ENCODE peak calls at places on chromosomes 7 and 10, in six cellular contexts. B is A549, M is right lobe of liver, K is Peyer's patch, Y is breast epithelium, I is K562. G is an unnamed sample.

GRCh38 chr10:119227825-119228224 is 20.5 kb downstream of the GRK5 start:
- DNase-seq in B (no peak), M (no peak), K (no peak), Y (no peak), I (no peak), G (no peak)

GRCh38 chr10:120948889-120949382 is 97.8 kb downstream of the WDR11 start:
- DNase-seq in B (no peak), M (peak; percentile 72), K (peak; percentile 82), Y (peak; percentile 33), I (peak; percentile 78), G (peak; percentile 63)

GRCh38 chr7:83486536-83486935 is 162.4 kb downstream of the SEMA3E start:
- DNase-seq in B (no peak), M (no peak), K (no peak), Y (no peak), I (no peak), G (no peak)

GRCh38 chr10:86723009-86723408 is 33.4 kb upstream of the BMPR1A start:
- DNase-seq in B (no peak), M (no peak), K (no peak), Y (no peak), I (no peak), G (no peak)

GRCh38 chr7:139648617-139648932 is 125.1 kb downstream of the CLEC2L start:
- DNase-seq in B (no peak), M (no peak), K (no peak), Y (no peak), I (no peak), G (no peak)

GRCh38 chr10:88131561-88132139 is 268.2 kb downstream of the PTEN start:
- DNase-seq in B (no peak), M (no peak), K (no peak), Y (peak; percentile 96), I (no peak), G (peak; percentile 41)

GRCh38 chr7:154743211-154743610 is 259.7 kb downstream of the PAXIP1 start:
- DNase-seq in B (no peak), M (no peak), K (no peak), Y (no peak), I (no peak), G (no peak)

GRCh38 chr7:7183061-7183832 is 903 bp downstream of the C1GALT1 start:
- DNase-seq in B (peak; percentile 52), M (peak; percentile 79), K (peak; percentile 82), Y (peak; percentile 48), I (peak; percentile 51), G (peak; percentile 65)

GRCh38 chr7:108461855-108462254 is 5.6 kb upstream of the NRCAM start:
- DNase-seq in B (no peak), M (no peak), K (no peak), Y (no peak), I (no peak), G (no peak)

GRCh38 chr7:120941064-120941463 is 9.5 kb upstream of the ING3 start:
- DNase-seq in B (no peak), M (no peak), K (no peak), Y (no peak), I (no peak), G (no peak)

GRCh38 chr7:3762146-3762831 is 461.2 kb downstream of the SDK1 start:
- DNase-seq in B (no peak), M (no peak), K (no peak), Y (no peak), I (no peak), G (no peak)

GRCh38 chr7:128928159-128928558 is 9.6 kb upstream of the IRF5 start:
- DNase-seq in B (no peak), M (no peak), K (peak; percentile 15), Y (no peak), I (no peak), G (peak; percentile 9)

GRCh38 chr10:124149681-124150080 is 56.3 kb upstream of the CHST15 start:
- DNase-seq in B (no peak), M (no peak), K (no peak), Y (no peak), I (no peak), G (no peak)

GRCh38 chr7:106730021-106730420 is 69.1 kb upstream of the CCDC71L start:
- DNase-seq in B (no peak), M (no peak), K (no peak), Y (no peak), I (no peak), G (no peak)

GRCh38 chr7:136964347-136964746 is 95.9 kb downstream of the CHRM2 start:
- DNase-seq in B (no peak), M (no peak), K (no peak), Y (no peak), I (no peak), G (no peak)

GRCh38 chr7:15795371-15795770 is 108.9 kb upstream of the MEOX2 start:
- DNase-seq in B (no peak), M (no peak), K (no peak), Y (no peak), I (no peak), G (peak; percentile 36)

GRCh38 chr7:110529175-110529574 is 561.8 kb upstream of the LRRN3 start:
- DNase-seq in B (no peak), M (no peak), K (no peak), Y (no peak), I (no peak), G (no peak)

GRCh38 chr7:36217211-36217960 is 64.3 kb downstream of the EEPD1 start:
- DNase-seq in B (no peak), M (no peak), K (no peak), Y (no peak), I (no peak), G (no peak)

GRCh38 chr7:192035-192649 is at the start of gene FAM20C:
- DNase-seq in B (peak; percentile 80), M (peak; percentile 92), K (peak; percentile 92), Y (peak; percentile 76), I (peak; percentile 67), G (peak; percentile 89)

GRCh38 chr10:63466168-63466935 is 575 bp upstream of the JMJD1C start:
- DNase-seq in B (peak; percentile 70), M (peak; percentile 64), K (no peak), Y (peak; percentile 44), I (peak; percentile 28), G (peak; percentile 73)

GRCh38 chr7:44149571-44150465 is 8.7 kb upstream of the MYL7 start:
- DNase-seq in B (no peak), M (no peak), K (no peak), Y (no peak), I (no peak), G (no peak)

GRCh38 chr7:88106430-88106829 is 113.4 kb downstream of the SRI start:
- DNase-seq in B (no peak), M (no peak), K (no peak), Y (no peak), I (no peak), G (no peak)

GRCh38 chr10:132977807-132978206 is 35.4 kb upstream of the CFAP46 start:
- DNase-seq in B (no peak), M (no peak), K (peak; percentile 9), Y (no peak), I (peak; percentile 18), G (no peak)

GRCh38 chr10:123583639-123584418 is 82.3 kb upstream of the GPR26 start:
- DNase-seq in B (peak; percentile 68), M (peak; percentile 77), K (peak; percentile 79), Y (peak; percentile 81), I (peak; percentile 56), G (peak; percentile 79)

GRCh38 chr7:45656431-45656830 is 82.3 kb downstream of the ADCY1 start:
- DNase-seq in B (no peak), M (no peak), K (no peak), Y (no peak), I (no peak), G (no peak)

GRCh38 chr7:142693911-142694310 is 55.4 kb upstream of the PRSS1 start:
- DNase-seq in B (no peak), M (no peak), K (no peak), Y (no peak), I (no peak), G (no peak)

GRCh38 chr10:110074986-110075664 is 67.3 kb downstream of the ADD3 start:
- DNase-seq in B (no peak), M (no peak), K (no peak), Y (no peak), I (no peak), G (no peak)

GRCh38 chr10:110075726-110076125 is 67.9 kb downstream of the ADD3 start:
- DNase-seq in B (no peak), M (no peak), K (no peak), Y (no peak), I (no peak), G (no peak)

GRCh38 chr10:110076559-110077318 is 69.0 kb downstream of the ADD3 start:
- DNase-seq in B (peak; percentile 68), M (no peak), K (no peak), Y (no peak), I (no peak), G (peak; percentile 48)

GRCh38 chr10:110077436-110078120 is 69.8 kb downstream of the ADD3 start:
- DNase-seq in B (no peak), M (no peak), K (no peak), Y (no peak), I (no peak), G (no peak)

DNA sequence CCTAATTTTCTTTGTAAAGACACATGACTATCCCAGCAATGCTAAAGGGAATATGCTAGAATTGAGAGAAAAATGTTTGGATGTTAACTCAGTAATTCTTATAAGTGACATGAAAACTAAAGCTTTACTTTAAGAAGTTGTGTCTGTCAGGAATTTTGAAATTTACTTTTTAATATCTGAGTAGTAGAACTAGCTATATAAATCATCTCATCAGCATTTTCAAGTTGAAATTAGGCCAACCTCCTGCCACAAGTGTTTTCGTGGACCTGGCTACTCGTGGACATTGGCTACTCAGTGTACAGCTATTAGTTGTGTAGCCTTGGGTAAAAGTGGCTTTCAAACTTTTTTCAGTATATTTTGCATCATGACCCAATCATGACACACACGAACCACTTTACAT is 70.5 kb downstream of the ADD3 start:
- DNase-seq in B (no peak), M (no peak), K (no peak), Y (no peak), I (no peak), G (no peak)
- H3K27ac ChIP-seq in B (no peak overlapping the region), M (no peak overlapping the region), K (peak overlapping the region; percentile 72), Y (peak overlapping the region; percentile 71), I (peak overlapping the region; percentile 82), G (peak overlapping the region; percentile 90)

GRCh38 chr7:82443044-82443800 is at the start of gene CACNA2D1:
- DNase-seq in B (no peak), M (no peak), K (peak; percentile 51), Y (no peak), I (peak; percentile 7), G (peak; percentile 48)
- TF ChIP-seq POLR2A in B (peak; percentile 91), M (no peak), K (no peak), Y (no peak), I (no peak), G (no peak)

GRCh38 chr10:4725917-4726606 is 99.9 kb upstream of the AKR1E2 start:
- DNase-seq in B (peak; percentile 90), M (no peak), K (no peak), Y (no peak), I (no peak), G (no peak)
- H3K27ac ChIP-seq in B (peak overlapping the region; percentile 81), M (no peak overlapping the region), K (peak overlapping the region; percentile 9), Y (no peak overlapping the region), I (no peak overlapping the region), G (no peak overlapping the region)

GRCh38 chr10:13396369-13396768 is 48.3 kb upstream of the SEPHS1 start:
- DNase-seq in B (no peak), M (no peak), K (no peak), Y (no peak), I (no peak), G (no peak)
- TF ChIP-seq POLR2A in B (no peak), M (no peak), K (no peak), Y (no peak), I (no peak), G (no peak)